ENCODE peak calls at places on chromosomes 5 and 9, in four cellular contexts. I, S, Y and H are unnamed samples.

GRCh38 chr9:4666042-4666699 is at the start of gene SPATA6L:
- DNase-seq in I (peak; percentile 34), S (peak; percentile 11), Y (no peak), H (peak; percentile 63)

GRCh38 chr9:124035001-124035650 is 23.6 kb downstream of the LHX2 start:
- DNase-seq in I (no peak), S (no peak), Y (no peak), H (no peak)

GRCh38 chr9:90659626-90660364 is 17.2 kb upstream of the DIRAS2 start:
- DNase-seq in I (no peak), S (no peak), Y (no peak), H (no peak)

GRCh38 chr9:135049460-135049859 is 38.0 kb upstream of the OLFM1 start:
- DNase-seq in I (no peak), S (no peak), Y (no peak), H (no peak)

GRCh38 chr9:135711411-135711810 is 9.4 kb downstream of the KCNT1 start:
- DNase-seq in I (no peak), S (no peak), Y (no peak), H (no peak)

GRCh38 chr5:35853652-35854051 is 3.0 kb upstream of the IL7R start:
- DNase-seq in I (no peak), S (no peak), Y (no peak), H (no peak)

GRCh38 chr9:88085481-88085880 is 52.8 kb downstream of the SPATA31C2 start:
- DNase-seq in I (no peak), S (no peak), Y (no peak), H (no peak)

GRCh38 chr5:115810776-115811175 is 5.7 kb downstream of the CDO1 start:
- DNase-seq in I (no peak), S (no peak), Y (no peak), H (no peak)

GRCh38 chr5:15495026-15495425 is 5.0 kb upstream of the FBXL7 start:
- DNase-seq in I (no peak), S (no peak), Y (no peak), H (no peak)

GRCh38 chr9:73165911-73166310 is 14.2 kb downstream of the ANXA1 start:
- DNase-seq in I (no peak), S (no peak), Y (no peak), H (no peak)

GRCh38 chr9:124108216-124108615 is 96.6 kb downstream of the LHX2 start:
- DNase-seq in I (no peak), S (no peak), Y (no peak), H (no peak)

GRCh38 chr9:35559792-35560530 is 45.1 kb upstream of the TESK1 start:
- DNase-seq in I (no peak), S (no peak), Y (no peak), H (no peak)

GRCh38 chr5:103464801-103465484 is 97.6 kb downstream of the NUDT12 start:
- DNase-seq in I (no peak), S (no peak), Y (no peak), H (no peak)

GRCh38 chr5:134594797-134595457 is 37.7 kb downstream of the SAR1B start:
- DNase-seq in I (no peak), S (no peak), Y (no peak), H (no peak)

GRCh38 chr5:132180134-132180745 is 47.4 kb downstream of the P4HA2 start:
- DNase-seq in I (no peak), S (peak; percentile 18), Y (peak; percentile 74), H (peak; percentile 69)

GRCh38 chr9:38208206-38208901 is 139.3 kb upstream of the SHB start:
- DNase-seq in I (no peak), S (peak; percentile 20), Y (no peak), H (no peak)

GRCh38 chr9:106682420-106682819 is 180.5 kb upstream of the ZNF462 start:
- DNase-seq in I (no peak), S (no peak), Y (no peak), H (no peak)

GRCh38 chr9:22645893-22646292 is 199.3 kb downstream of the DMRTA1 start:
- DNase-seq in I (no peak), S (no peak), Y (no peak), H (no peak)

GRCh38 chr5:171562822-171563221 is 143.4 kb downstream of the FGF18 start:
- DNase-seq in I (no peak), S (no peak), Y (no peak), H (no peak)
- TF ChIP-seq HMGXB4 in I (no peak), S (no peak), Y (no peak), H (no peak)

GRCh38 chr5:61570767-61571166 is 238.7 kb downstream of the ZSWIM6 start:
- DNase-seq in I (no peak), S (no peak), Y (no peak), H (no peak)

GRCh38 chr5:61567337-61567736 is 235.3 kb downstream of the ZSWIM6 start:
- DNase-seq in I (no peak), S (no peak), Y (no peak), H (no peak)

GRCh38 chr5:61572959-61573358 is 240.9 kb downstream of the ZSWIM6 start:
- DNase-seq in I (no peak), S (no peak), Y (no peak), H (no peak)

GRCh38 chr5:61575103-61575502 is 243.0 kb downstream of the ZSWIM6 start:
- DNase-seq in I (no peak), S (no peak), Y (peak; percentile 59), H (peak; percentile 26)

GRCh38 chr5:61569353-61569752 is 237.3 kb downstream of the ZSWIM6 start:
- DNase-seq in I (no peak), S (no peak), Y (no peak), H (no peak)
- TF ChIP-seq HMGXB4 in I (no peak), S (no peak), Y (no peak), H (no peak)

GRCh38 chr9:99357575-99357974 is 135.5 kb downstream of the SEC61B start:
- DNase-seq in I (no peak), S (no peak), Y (no peak), H (no peak)
- TF ChIP-seq HMGXB4 in I (no peak), S (no peak), Y (no peak), H (no peak)

GRCh38 chr9:130862747-130863146 is 27.7 kb downstream of the ABL1 start:
- DNase-seq in I (no peak), S (no peak), Y (no peak), H (no peak)

GRCh38 chr9:130862217-130862616 is 27.2 kb downstream of the ABL1 start:
- DNase-seq in I (no peak), S (no peak), Y (no peak), H (no peak)

GRCh38 chr9:130861372-130862180 is 26.5 kb downstream of the ABL1 start:
- DNase-seq in I (no peak), S (no peak), Y (no peak), H (no peak)

GRCh38 chr9:130858734-130859705 is 24.0 kb downstream of the ABL1 start:
- DNase-seq in I (no peak), S (no peak), Y (no peak), H (no peak)

GRCh38 chr9:130860458-130861316 is 25.6 kb downstream of the ABL1 start:
- DNase-seq in I (no peak), S (no peak), Y (peak; percentile 94), H (peak; percentile 39)
- TF ChIP-seq HMGXB4 in I (no peak), S (no peak), Y (peak; percentile 81), H (no peak)

GRCh38 chr9:31302620-31303418 is 1081.6 kb upstream of the ACO1 start:
- DNase-seq in I (no peak), S (no peak), Y (no peak), H (no peak)
- TF ChIP-seq HMGXB4 in I (no peak), S (no peak), Y (no peak), H (no peak)

GRCh38 chr5:153660919-153661318 is 170.4 kb downstream of the GRIA1 start:
- DNase-seq in I (peak; percentile 9), S (no peak), Y (no peak), H (no peak)
- TF ChIP-seq HMGXB4 in I (no peak), S (no peak), Y (no peak), H (no peak)

DNA sequence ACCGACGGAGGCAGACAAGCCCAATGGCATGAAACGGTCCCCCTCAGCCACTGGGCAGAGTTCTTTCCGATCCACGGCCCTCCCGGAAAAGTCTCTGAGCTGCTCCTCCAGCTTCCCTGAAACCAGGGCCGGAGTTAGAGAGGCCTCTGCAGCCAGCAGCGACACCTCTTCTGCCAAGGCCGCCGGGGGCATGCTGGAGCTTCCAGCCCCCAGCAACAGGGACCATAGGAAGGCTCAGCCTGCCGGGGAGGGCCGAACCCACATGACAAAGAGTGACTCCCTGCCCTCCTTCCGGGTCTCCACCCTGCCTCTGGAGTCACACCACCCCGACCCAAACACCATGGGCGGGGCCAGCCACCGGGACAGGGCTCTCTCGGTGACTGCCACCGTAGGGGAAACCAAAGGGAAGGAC is 30.1 kb downstream of the CD180 start:
- DNase-seq in I (no peak), S (no peak), Y (no peak), H (no peak)
- TF ChIP-seq HMGXB4 in I (peak; percentile 68), S (no peak), Y (no peak), H (no peak)